ENCODE peak calls at places on chromosomes 2 and 18, in ten cellular contexts. R is GM23338; E is fibroblast of pulmonary artery; T is stomach; V is left lung; K is tibial artery; B is CD4-positive, alpha-beta T cell; Q is AG04450; N is K562; W is WTC11. C is an unnamed sample.

GRCh38 chr2:162245737-162246136 is 2.5 kb upstream of the FAP start:
- DNase-seq in R (peak; percentile 10), E (peak; percentile 54), T (no peak), V (no peak), K (no peak), B (no peak), Q (no peak), N (no peak), W (no peak), C (no peak)

GRCh38 chr2:229319558-229319957 is 48.5 kb upstream of the PID1 start:
- DNase-seq in R (no peak), E (no peak), T (no peak), V (no peak), K (no peak), B (no peak), Q (no peak), N (no peak), W (no peak), C (no peak)

GRCh38 chr18:35969676-35970075 is 2.8 kb upstream of the RMP24 start:
- DNase-seq in R (no peak), E (no peak), T (no peak), V (no peak), K (no peak), B (no peak), Q (no peak), N (no peak), W (no peak), C (no peak)

GRCh38 chr18:63440219-63440618 is 17.9 kb upstream of the VPS4B start:
- DNase-seq in R (no peak), E (peak; percentile 8), T (no peak), V (no peak), K (no peak), B (no peak), Q (no peak), N (no peak), W (no peak), C (no peak)

GRCh38 chr18:33579147-33579867 is 1.3 kb downstream of the ASXL3 start:
- DNase-seq in R (peak; percentile 46), E (no peak), T (no peak), V (no peak), K (no peak), B (no peak), Q (no peak), N (no peak), W (no peak), C (no peak)

GRCh38 chr2:5868891-5869400 is 176.8 kb downstream of the SOX11 start:
- DNase-seq in R (no peak), E (no peak), T (no peak), V (no peak), K (no peak), B (no peak), Q (no peak), N (no peak), W (no peak), C (no peak)

GRCh38 chr18:50268022-50268747 is 1.9 kb upstream of the CFAP53 start:
- DNase-seq in R (peak; percentile 97), E (peak; percentile 67), T (peak; percentile 78), V (peak; percentile 97), K (peak; percentile 89), B (peak; percentile 72), Q (no peak), N (no peak), W (peak; percentile 95), C (peak; percentile 35)

GRCh38 chr2:212005077-212005671 is 533.4 kb downstream of the ERBB4 start:
- DNase-seq in R (peak; percentile 73), E (peak; percentile 60), T (peak; percentile 26), V (no peak), K (no peak), B (no peak), Q (no peak), N (no peak), W (peak; percentile 54), C (no peak)

GRCh38 chr2:207935991-207936370 is 89.3 kb downstream of the PLEKHM3 start:
- DNase-seq in R (no peak), E (no peak), T (no peak), V (no peak), K (no peak), B (no peak), Q (no peak), N (no peak), W (no peak), C (no peak)

GRCh38 chr2:132407767-132408166 is 8.8 kb upstream of the GPR39 start:
- DNase-seq in R (no peak), E (no peak), T (no peak), V (no peak), K (no peak), B (no peak), Q (no peak), N (no peak), W (no peak), C (no peak)

GRCh38 chr2:195967336-195967735 is 101.3 kb downstream of the DNAH7 start:
- DNase-seq in R (no peak), E (peak; percentile 67), T (no peak), V (no peak), K (no peak), B (no peak), Q (no peak), N (no peak), W (no peak), C (no peak)

GRCh38 chr2:202084265-202084664 is 11.2 kb downstream of the KIAA2012 start:
- DNase-seq in R (peak; percentile 27), E (no peak), T (no peak), V (no peak), K (no peak), B (no peak), Q (no peak), N (no peak), W (peak; percentile 24), C (no peak)

GRCh38 chr2:26455801-26456700 is 21.9 kb downstream of the OTOF start:
- DNase-seq in R (no peak), E (no peak), T (peak; percentile 41), V (peak; percentile 80), K (peak; percentile 68), B (no peak), Q (no peak), N (no peak), W (no peak), C (no peak)

GRCh38 chr2:150532883-150533282 is 45.4 kb upstream of the RND3 start:
- DNase-seq in R (no peak), E (peak; percentile 58), T (no peak), V (no peak), K (no peak), B (no peak), Q (no peak), N (no peak), W (no peak), C (peak; percentile 75)

GRCh38 chr2:134668821-134669220 is 50.0 kb downstream of the TMEM163 start:
- DNase-seq in R (no peak), E (no peak), T (peak; percentile 40), V (peak; percentile 78), K (no peak), B (peak; percentile 79), Q (no peak), N (no peak), W (no peak), C (no peak)

GRCh38 chr2:155141418-155141817 is 442.9 kb downstream of the KCNJ3 start:
- DNase-seq in R (peak; percentile 9), E (no peak), T (no peak), V (no peak), K (no peak), B (no peak), Q (no peak), N (no peak), W (no peak), C (no peak)

GRCh38 chr2:82339805-82340204 is 2035.3 kb upstream of the LRRTM1 start:
- DNase-seq in R (no peak), E (no peak), T (no peak), V (no peak), K (no peak), B (no peak), Q (no peak), N (no peak), W (no peak), C (no peak)

GRCh38 chr2:41400057-41400665 is 647.7 kb upstream of the PKDCC start:
- DNase-seq in R (peak; percentile 80), E (peak; percentile 22), T (no peak), V (no peak), K (no peak), B (no peak), Q (no peak), N (no peak), W (peak; percentile 46), C (no peak)

GRCh38 chr2:64504774-64505720 is 19.1 kb upstream of the AFTPH start:
- DNase-seq in R (no peak), E (no peak), T (no peak), V (no peak), K (no peak), B (no peak), Q (no peak), N (no peak), W (no peak), C (no peak)

GRCh38 chr2:136219341-136219740 is 101.4 kb upstream of the CXCR4 start:
- DNase-seq in R (no peak), E (no peak), T (no peak), V (no peak), K (no peak), B (no peak), Q (no peak), N (no peak), W (no peak), C (no peak)
- TF ChIP-seq CTCF in R (no peak), E (no peak), T (no peak), V (no peak), K (no peak), B (no peak), Q (no peak), N (no peak), W (no peak), C (no peak)

GRCh38 chr2:240629419-240629967 is 4.2 kb downstream of the GPR35 start:
- DNase-seq in R (no peak), E (no peak), T (no peak), V (no peak), K (peak; percentile 45), B (no peak), Q (no peak), N (no peak), W (no peak), C (no peak)
- TF ChIP-seq CTCF in R (no peak), E (no peak), T (no peak), V (no peak), K (no peak), B (no peak), Q (no peak), N (no peak), W (no peak), C (no peak)

GRCh38 chr2:32039447-32040219 is at the start of gene DPY30:
- DNase-seq in R (peak; percentile 96), E (peak; percentile 95), T (peak; percentile 93), V (peak; percentile 99), K (peak; percentile 94), B (peak; percentile 88), Q (peak; percentile 86), N (peak; percentile 91), W (peak; percentile 93), C (peak; percentile 70)
- TF ChIP-seq CTCF in R (peak; percentile 3), E (no peak), T (no peak), V (no peak), K (no peak), B (no peak), Q (no peak), N (no peak), W (no peak), C (no peak)

DNA sequence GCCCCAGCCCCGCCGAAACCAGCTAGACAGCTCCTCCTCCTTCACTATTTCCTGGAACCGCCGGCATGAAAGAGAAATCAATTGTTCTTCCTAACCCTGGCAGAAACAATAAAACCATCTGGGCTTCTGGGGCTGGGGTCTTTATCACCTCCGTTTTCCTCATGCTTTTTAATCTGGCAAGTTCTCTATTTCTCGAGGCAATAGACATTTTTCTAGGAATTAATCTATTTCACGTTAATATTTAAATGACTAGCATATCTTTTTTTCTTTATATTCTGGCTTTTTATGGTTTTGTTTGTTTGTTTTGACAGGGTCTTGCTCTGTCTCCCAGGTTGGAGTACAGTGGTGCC is 1.4 kb upstream of the KIF1A start:
- DNase-seq in R (no peak), E (no peak), T (no peak), V (no peak), K (no peak), B (no peak), Q (no peak), N (no peak), W (no peak), C (no peak)
- TF ChIP-seq CTCF in R (no peak), E (no peak), T (no peak), V (no peak), K (no peak), B (no peak), Q (no peak), N (no peak), W (no peak), C (no peak)